ENCODE peak calls at places on chromosome 4, in seven cellular contexts. E is right atrium auricular region; J is activated CD4-positive, CD25-positive, alpha-beta regulatory T cell; O is lower leg skin; V is activated CD4-positive, alpha-beta memory T cell treated with anti-CD3 and anti-CD28 coated beads for 36 hours; M is activated CD4-positive, alpha-beta T cell treated with anti-CD3 and anti-CD28 coated beads, Interleukin-2, amount 10 ng/mL, durations not matched to agents 7 days and 5 days; H is progenitor cell of endocrine pancreas. B is an unnamed sample.

GRCh38 chr4:8893624-8894423 is 22.2 kb upstream of the HMX1 start:
- DNase-seq in E (no peak), J (no peak), O (no peak), V (no peak), M (no peak), H (no peak), B (no peak)

GRCh38 chr4:85738721-85739120 is 263.8 kb downstream of the ARHGAP24 start:
- DNase-seq in E (no peak), J (no peak), O (no peak), V (no peak), M (no peak), H (no peak), B (no peak)

GRCh38 chr4:173264245-173264959 is 69.8 kb downstream of the HMGB2 start:
- DNase-seq in E (no peak), J (no peak), O (no peak), V (peak; percentile 37), M (peak; percentile 53), H (no peak), B (no peak)

GRCh38 chr4:140243345-140243753 is 89.4 kb upstream of the MAML3 start:
- DNase-seq in E (no peak), J (no peak), O (no peak), V (no peak), M (peak; percentile 41), H (no peak), B (no peak)

GRCh38 chr4:102574317-102574716 is 73.2 kb downstream of the NFKB1 start:
- DNase-seq in E (no peak), J (no peak), O (no peak), V (no peak), M (peak; percentile 19), H (no peak), B (no peak)

GRCh38 chr4:7646384-7647061 is 211.8 kb upstream of the PSAPL1 start:
- DNase-seq in E (no peak), J (no peak), O (no peak), V (peak; percentile 20), M (no peak), H (no peak), B (no peak)

GRCh38 chr4:135670548-135670947 is 1469.0 kb upstream of the PABPC4L start:
- DNase-seq in E (no peak), J (no peak), O (no peak), V (no peak), M (no peak), H (no peak), B (no peak)

GRCh38 chr4:185520119-185520518 is 15.2 kb downstream of the PDLIM3 start:
- DNase-seq in E (no peak), J (no peak), O (no peak), V (no peak), M (no peak), H (no peak), B (no peak)

GRCh38 chr4:124936427-124936826 is 223.9 kb upstream of the ANKRD50 start:
- DNase-seq in E (peak; percentile 73), J (no peak), O (peak; percentile 87), V (no peak), M (no peak), H (no peak), B (no peak)

GRCh38 chr4:110224812-110225211 is 26.4 kb upstream of the ELOVL6 start:
- DNase-seq in E (no peak), J (no peak), O (no peak), V (no peak), M (no peak), H (no peak), B (peak; percentile 48)

GRCh38 chr4:71338846-71339593 is at the start of gene SLC4A4:
- DNase-seq in E (no peak), J (no peak), O (no peak), V (no peak), M (peak; percentile 7), H (no peak), B (peak; percentile 87)

GRCh38 chr4:148431401-148431800 is 10.8 kb downstream of the NR3C2 start:
- DNase-seq in E (no peak), J (no peak), O (no peak), V (no peak), M (no peak), H (no peak), B (peak; percentile 3)

GRCh38 chr4:67754288-67754687 is at the start of gene GNRHR:
- DNase-seq in E (no peak), J (no peak), O (no peak), V (no peak), M (no peak), H (no peak), B (no peak)

GRCh38 chr4:1939664-1940509 is 68.7 kb downstream of the NSD2 start:
- DNase-seq in E (no peak), J (no peak), O (no peak), V (no peak), M (no peak), H (no peak), B (peak; percentile 16)

GRCh38 chr4:184310171-184310567 is 92.5 kb upstream of the ENPP6 start:
- DNase-seq in E (no peak), J (no peak), O (no peak), V (peak; percentile 81), M (peak; percentile 51), H (no peak), B (no peak)

GRCh38 chr4:20313237-20314030 is 61.7 kb downstream of the SLIT2 start:
- DNase-seq in E (no peak), J (no peak), O (no peak), V (peak; percentile 16), M (no peak), H (peak; percentile 32), B (no peak)

GRCh38 chr4:38162240-38162784 is 202.1 kb downstream of the PTTG2 start:
- DNase-seq in E (no peak), J (no peak), O (no peak), V (no peak), M (no peak), H (no peak), B (peak; percentile 85)

GRCh38 chr4:6697096-6697495 is 3.4 kb downstream of the S100P start:
- DNase-seq in E (no peak), J (no peak), O (no peak), V (no peak), M (no peak), H (no peak), B (no peak)

GRCh38 chr4:151671541-151672059 is 89.2 kb downstream of the GATB start:
- DNase-seq in E (no peak), J (no peak), O (peak; percentile 53), V (no peak), M (no peak), H (no peak), B (no peak)

GRCh38 chr4:26330186-26330787 is 9.5 kb downstream of the RBPJ start:
- DNase-seq in E (no peak), J (no peak), O (no peak), V (no peak), M (peak; percentile 55), H (no peak), B (peak; percentile 56)

GRCh38 chr4:116796022-116796421 is 289.4 kb downstream of the TRAM1L1 start:
- DNase-seq in E (no peak), J (no peak), O (no peak), V (no peak), M (no peak), H (no peak), B (no peak)

GRCh38 chr4:2732526-2732925 is 23.6 kb downstream of the TNIP2 start:
- DNase-seq in E (no peak), J (no peak), O (no peak), V (no peak), M (no peak), H (no peak), B (no peak)